ENCODE peak calls at places on chromosome 11, in seven cellular contexts. E, Y, M, V, K, J and T are unnamed samples.

GRCh38 chr11:17985517-17985916 is 27.3 kb downstream of the SERGEF start:
- DNase-seq in E (peak), Y (no peak), M (peak), V (peak), K (no peak), J (no peak), T (no peak)

GRCh38 chr11:67032830-67033555 is 10.1 kb downstream of the SYT12 start:
- DNase-seq in E (no peak), Y (no peak), M (peak), V (peak), K (no peak), J (no peak), T (peak)

GRCh38 chr11:71447791-71448256 is 369 bp downstream of the DHCR7 start:
- DNase-seq in E (no peak), Y (peak), M (peak), V (no peak), K (no peak), J (peak), T (peak)

GRCh38 chr11:45489281-45489906 is 176.0 kb downstream of the CHST1 start:
- DNase-seq in E (no peak), Y (no peak), M (no peak), V (no peak), K (no peak), J (no peak), T (no peak)

GRCh38 chr11:116557261-116557660 is 215.5 kb downstream of the BUD13 start:
- DNase-seq in E (no peak), Y (no peak), M (no peak), V (no peak), K (no peak), J (peak), T (peak)

GRCh38 chr11:43825217-43825816 is 55.3 kb upstream of the ALKBH3 start:
- DNase-seq in E (no peak), Y (no peak), M (peak), V (no peak), K (no peak), J (peak), T (peak)

GRCh38 chr11:77170107-77170506 is 42.1 kb downstream of the MYO7A start:
- DNase-seq in E (no peak), Y (no peak), M (no peak), V (no peak), K (no peak), J (no peak), T (no peak)

GRCh38 chr11:122187373-122188165 is 71.6 kb upstream of the BLID start:
- DNase-seq in E (no peak), Y (no peak), M (no peak), V (no peak), K (no peak), J (no peak), T (no peak)

GRCh38 chr11:61547246-61547645 is 33.6 kb downstream of the SYT7 start:
- DNase-seq in E (no peak), Y (no peak), M (no peak), V (no peak), K (no peak), J (no peak), T (no peak)